ENCODE peak calls at places on chromosome 1, in six cellular contexts. X is DMS53; Z is foreskin fibroblast; Q is effector CD4-positive, alpha-beta T cell; K is occipital lobe; H is NCI-H2081. S is an unnamed sample.

GRCh38 chr1:149940427-149940826 is 3.7 kb upstream of the MTMR11 start:
- DNase-seq in Q (no peak), Z (no peak), K (no peak), X (no peak), H (no peak), S (no peak)

GRCh38 chr1:57188169-57188568 is 222.4 kb upstream of the C8B start:
- DNase-seq in Z (no peak), K (no peak), Q (no peak), H (no peak), X (no peak), S (no peak)

GRCh38 chr1:234093741-234094140 is 189.3 kb downstream of the SLC35F3 start:
- DNase-seq in Z (no peak), K (no peak), X (no peak), H (no peak), Q (no peak), S (no peak)

GRCh38 chr1:77585610-77586314 is 96.7 kb downstream of the ZZZ3 start:
- DNase-seq in K (no peak), X (no peak), H (no peak), Q (no peak), Z (no peak), S (no peak)

GRCh38 chr1:29828526-29829447 is 592.5 kb downstream of the PTPRU start:
- DNase-seq in X (no peak), Z (no peak), Q (no peak), K (no peak), H (no peak), S (no peak)

GRCh38 chr1:65151641-65152040 is 3.6 kb downstream of the AK4 start:
- DNase-seq in H (no peak), X (no peak), K (no peak), Z (no peak), Q (no peak), S (no peak)

GRCh38 chr1:204431310-204432184 is 19.9 kb upstream of the PPP1R15B start:
- DNase-seq in X (peak), K (peak), Q (peak), Z (peak), H (peak), S (peak)

GRCh38 chr1:198686069-198686728 is 47.4 kb downstream of the PTPRC start:
- DNase-seq in H (peak), X (peak), Z (no peak), Q (no peak), K (no peak), S (peak)

GRCh38 chr1:193211539-193211938 is 25.1 kb upstream of the B3GALT2 start:
- DNase-seq in H (no peak), Q (no peak), Z (peak), K (no peak), X (no peak), S (peak)

GRCh38 chr1:36539526-36539925 is 56.8 kb upstream of the CSF3R start:
- DNase-seq in Z (no peak), K (no peak), Q (no peak), X (no peak), H (no peak), S (no peak)

GRCh38 chr1:223707270-223708000 is 4.9 kb upstream of the CAPN2 start:
- DNase-seq in X (peak), K (peak), H (no peak), Q (no peak), Z (peak), S (peak)

GRCh38 chr1:43280683-43281082 is 4.7 kb downstream of the C1orf210 start:
- DNase-seq in H (no peak), Q (no peak), Z (no peak), K (no peak), X (no peak), S (no peak)

GRCh38 chr1:226678701-226679100 is 60.4 kb downstream of the ITPKB start:
- DNase-seq in Q (peak), X (no peak), H (no peak), K (no peak), Z (no peak), S (no peak)

GRCh38 chr1:184888505-184888904 is 85.8 kb downstream of the NIBAN1 start:
- DNase-seq in H (no peak), Z (peak), K (no peak), X (no peak), Q (no peak), S (peak)

GRCh38 chr1:118973536-118974160 is 14.5 kb downstream of the TBX15 start:
- DNase-seq in K (no peak), X (no peak), H (no peak), Z (no peak), Q (no peak), S (no peak)

GRCh38 chr1:183873642-183874041 is 68.7 kb downstream of the RGL1 start:
- DNase-seq in Z (no peak), K (no peak), H (no peak), Q (no peak), X (peak), S (peak)

GRCh38 chr1:208240698-208241355 is 3.4 kb downstream of the PLXNA2 start:
- DNase-seq in Q (no peak), Z (no peak), H (no peak), K (no peak), X (peak), S (no peak)

GRCh38 chr1:161487483-161487827 is 17.8 kb upstream of the FCGR2A start:
- DNase-seq in H (no peak), Q (no peak), X (peak), Z (peak), K (no peak), S (peak)

GRCh38 chr1:248243204-248243603 is 12.0 kb downstream of the OR2M4 start:
- DNase-seq in Q (no peak), X (peak), Z (peak), H (peak), K (no peak), S (peak)

GRCh38 chr1:48396208-48396607 is 75.8 kb downstream of the SPATA6 start:
- DNase-seq in K (no peak), Q (no peak), Z (no peak), X (peak), H (no peak), S (no peak)

GRCh38 chr1:27099154-27099903 is 55.6 kb downstream of the SLC9A1 start:
- DNase-seq in Z (peak), K (no peak), H (no peak), Q (no peak), X (peak), S (no peak)

GRCh38 chr1:244113532-244114320 is 62.6 kb downstream of the ZBTB18 start:
- DNase-seq in X (no peak), Z (no peak), H (peak), Q (no peak), K (no peak), S (no peak)

GRCh38 chr1:3031401-3032221 is 10.3 kb downstream of the ACTRT2 start:
- DNase-seq in H (no peak), K (no peak), X (no peak), Z (no peak), Q (no peak), S (no peak)

GRCh38 chr1:58858344-58858673 is 74.5 kb upstream of the JUN start:
- DNase-seq in X (peak), H (peak), K (no peak), Q (no peak), Z (no peak), S (no peak)

GRCh38 chr1:6235302-6235680 is 473 bp downstream of the ICMT start:
- DNase-seq in H (no peak), K (no peak), X (peak), Z (no peak), Q (no peak), S (no peak)

GRCh38 chr1:201137579-201138310 is 10.8 kb upstream of the ASCL5 start:
- DNase-seq in K (peak), Q (no peak), H (no peak), X (no peak), Z (peak), S (peak)

GRCh38 chr1:18332626-18333025 is 148.1 kb upstream of the KLHDC7A start:
- DNase-seq in H (no peak), Z (no peak), X (no peak), K (no peak), Q (no peak), S (no peak)

GRCh38 chr1:157226739-157227138 is 88.5 kb upstream of the ETV3 start:
- DNase-seq in Q (no peak), Z (no peak), K (no peak), X (no peak), H (no peak), S (no peak)

GRCh38 chr1:84847253-84848247 is 45.5 kb downstream of the LPAR3 start:
- DNase-seq in H (peak), X (peak), Q (no peak), Z (peak), K (peak), S (peak)

GRCh38 chr1:109151146-109151545 is 37.2 kb downstream of the ELAPOR1 start:
- DNase-seq in K (peak), H (peak), X (peak), Z (peak), Q (no peak), S (peak)

GRCh38 chr1:180228648-180229482 is 1.2 kb upstream of the LHX4 start:
- DNase-seq in Z (no peak), X (peak), Q (no peak), K (no peak), H (peak), S (no peak)

S was measured in dermis blood vessel endothelial cell.